ENCODE peak calls at places on chromosomes 13 and 19, in four cellular contexts. One of them, this sample, is unnamed.

GRCh38 chr19:2561895-2562294 is 86.0 kb downstream of the GADD45B start:
- DNase-seq in neural progenitor cell: no peak
- DNase-seq in substantia nigra: no peak
- DNase-seq in caudate nucleus: no peak
- DNase-seq in this sample: no peak

GRCh38 chr19:7989071-7989575 is 16.3 kb downstream of the ELAVL1 start:
- DNase-seq in substantia nigra: no peak
- DNase-seq in caudate nucleus: no peak
- DNase-seq in neural progenitor cell: no peak
- DNase-seq in this sample: no peak

GRCh38 chr13:28044608-28045007 is 55.8 kb downstream of the FLT3 start:
- DNase-seq in neural progenitor cell: no peak
- DNase-seq in substantia nigra: no peak
- DNase-seq in caudate nucleus: no peak
- DNase-seq in this sample: no peak

GRCh38 chr13:100266026-100266425 is 177.1 kb downstream of the PCCA start:
- DNase-seq in substantia nigra: no peak
- DNase-seq in caudate nucleus: no peak
- DNase-seq in neural progenitor cell: no peak
- DNase-seq in this sample: no peak

GRCh38 chr19:46787331-46788100 is 878 bp downstream of the SLC1A5 start:
- DNase-seq in substantia nigra: no peak
- DNase-seq in caudate nucleus: no peak
- DNase-seq in neural progenitor cell: peak
- DNase-seq in this sample: peak

GRCh38 chr19:33388817-33389573 is 15.5 kb downstream of the CEBPG start:
- DNase-seq in neural progenitor cell: no peak
- DNase-seq in caudate nucleus: no peak
- DNase-seq in substantia nigra: no peak
- DNase-seq in this sample: no peak

GRCh38 chr13:26386026-26386425 is 132.1 kb downstream of the CDK8 start:
- DNase-seq in caudate nucleus: no peak
- DNase-seq in neural progenitor cell: no peak
- DNase-seq in substantia nigra: no peak
- DNase-seq in this sample: no peak

GRCh38 chr13:102948006-102948405 is 102.2 kb downstream of the ERCC5 start:
- DNase-seq in neural progenitor cell: peak
- DNase-seq in substantia nigra: peak
- DNase-seq in caudate nucleus: peak
- DNase-seq in this sample: no peak

GRCh38 chr13:20550799-20551198 is 16.2 kb upstream of the IFT88 start:
- DNase-seq in neural progenitor cell: no peak
- DNase-seq in substantia nigra: no peak
- DNase-seq in caudate nucleus: no peak
- DNase-seq in this sample: no peak

GRCh38 chr19:16470911-16471811 is 609 bp downstream of the EPS15L1 start:
- DNase-seq in caudate nucleus: no peak
- DNase-seq in neural progenitor cell: peak
- DNase-seq in substantia nigra: no peak
- DNase-seq in this sample: no peak

GRCh38 chr19:47633516-47633915 is 24.6 kb downstream of the BICRA start:
- DNase-seq in substantia nigra: no peak
- DNase-seq in neural progenitor cell: no peak
- DNase-seq in caudate nucleus: no peak
- DNase-seq in this sample: no peak

GRCh38 chr19:38336638-38337359 is 1.2 kb downstream of the CATSPERG start:
- DNase-seq in substantia nigra: peak
- DNase-seq in caudate nucleus: peak
- DNase-seq in neural progenitor cell: peak
- DNase-seq in this sample: peak

GRCh38 chr13:113448885-113449692 is 4.2 kb downstream of the ADPRHL1 start:
- DNase-seq in caudate nucleus: no peak
- DNase-seq in neural progenitor cell: no peak
- DNase-seq in substantia nigra: no peak
- DNase-seq in this sample: no peak

GRCh38 chr13:50518791-50519201 is 324.7 kb downstream of the DLEU7 start:
- DNase-seq in neural progenitor cell: no peak
- DNase-seq in caudate nucleus: peak
- DNase-seq in substantia nigra: no peak
- DNase-seq in this sample: no peak

GRCh38 chr13:33519561-33520479 is 234.3 kb upstream of the STARD13 start:
- DNase-seq in neural progenitor cell: no peak
- DNase-seq in substantia nigra: no peak
- DNase-seq in caudate nucleus: no peak
- DNase-seq in this sample: no peak

GRCh38 chr13:101868585-101869469 is 416.4 kb downstream of the ITGBL1 start:
- DNase-seq in substantia nigra: no peak
- DNase-seq in caudate nucleus: no peak
- DNase-seq in neural progenitor cell: no peak
- DNase-seq in this sample: no peak

GRCh38 chr19:16496613-16496983 is 404 bp downstream of the C19orf44 start:
- DNase-seq in caudate nucleus: no peak
- DNase-seq in neural progenitor cell: no peak
- DNase-seq in substantia nigra: no peak
- DNase-seq in this sample: no peak

GRCh38 chr19:45814166-45814780 is 835 bp downstream of the RSPH6A start:
- DNase-seq in neural progenitor cell: no peak
- DNase-seq in caudate nucleus: no peak
- DNase-seq in substantia nigra: no peak
- DNase-seq in this sample: no peak

GRCh38 chr13:80276371-80277289 is 64.3 kb downstream of the SPRY2 start:
- DNase-seq in caudate nucleus: no peak
- DNase-seq in substantia nigra: peak
- DNase-seq in neural progenitor cell: peak
- DNase-seq in this sample: peak

GRCh38 chr13:50523307-50523706 is 320.2 kb downstream of the DLEU7 start:
- DNase-seq in neural progenitor cell: no peak
- DNase-seq in substantia nigra: no peak
- DNase-seq in caudate nucleus: no peak
- DNase-seq in this sample: no peak

GRCh38 chr13:19665427-19665859 is 32.0 kb downstream of the MPHOSPH8 start:
- DNase-seq in caudate nucleus: no peak
- DNase-seq in substantia nigra: no peak
- DNase-seq in neural progenitor cell: no peak
- DNase-seq in this sample: no peak

GRCh38 chr13:32142956-32143375 is 111.4 kb downstream of the FRY start:
- DNase-seq in substantia nigra: no peak
- DNase-seq in caudate nucleus: no peak
- DNase-seq in neural progenitor cell: peak
- DNase-seq in this sample: peak

GRCh38 chr13:63184693-63185092 is 1769.0 kb upstream of the PCDH20 start:
- DNase-seq in neural progenitor cell: peak
- DNase-seq in caudate nucleus: no peak
- DNase-seq in substantia nigra: no peak
- DNase-seq in this sample: peak

GRCh38 chr19:4966591-4966990 is 2.3 kb upstream of the KDM4B start:
- DNase-seq in substantia nigra: no peak
- DNase-seq in neural progenitor cell: no peak
- DNase-seq in caudate nucleus: no peak
- DNase-seq in this sample: no peak

GRCh38 chr19:30870861-30871260 is 478.4 kb downstream of the TSHZ3 start:
- DNase-seq in neural progenitor cell: no peak
- DNase-seq in substantia nigra: no peak
- DNase-seq in caudate nucleus: no peak
- DNase-seq in this sample: no peak

GRCh38 chr13:40780822-40781401 is 8.5 kb upstream of the SLC25A15 start:
- DNase-seq in substantia nigra: no peak
- DNase-seq in caudate nucleus: no peak
- DNase-seq in neural progenitor cell: no peak
- DNase-seq in this sample: no peak

GRCh38 chr13:30581582-30581981 is 36.1 kb upstream of the USPL1 start:
- DNase-seq in substantia nigra: no peak
- DNase-seq in caudate nucleus: no peak
- DNase-seq in neural progenitor cell: peak
- DNase-seq in this sample: no peak

GRCh38 chr13:44155422-44156293 is 218.0 kb upstream of the SERP2 start:
- DNase-seq in caudate nucleus: peak
- DNase-seq in substantia nigra: peak
- DNase-seq in neural progenitor cell: peak
- DNase-seq in this sample: peak

GRCh38 chr19:46926201-46927071 is 65.6 kb downstream of the ARHGAP35 start:
- DNase-seq in caudate nucleus: peak
- DNase-seq in substantia nigra: peak
- DNase-seq in neural progenitor cell: no peak
- DNase-seq in this sample: no peak

GRCh38 chr19:18523841-18524240 is 2.0 kb upstream of the ELL start:
- DNase-seq in neural progenitor cell: no peak
- DNase-seq in caudate nucleus: no peak
- DNase-seq in substantia nigra: no peak
- DNase-seq in this sample: peak

GRCh38 chr13:109368230-109368629 is 418.2 kb downstream of the IRS2 start:
- DNase-seq in caudate nucleus: no peak
- DNase-seq in substantia nigra: no peak
- DNase-seq in neural progenitor cell: no peak
- DNase-seq in this sample: no peak

GRCh38 chr13:20431080-20431479 is 94.6 kb downstream of the CRYL1 start:
- DNase-seq in caudate nucleus: no peak
- DNase-seq in substantia nigra: no peak
- DNase-seq in neural progenitor cell: no peak
- DNase-seq in this sample: no peak

GRCh38 chr19:55253264-55253663 is 5.6 kb downstream of the PPP6R1 start:
- DNase-seq in substantia nigra: no peak
- DNase-seq in caudate nucleus: no peak
- DNase-seq in neural progenitor cell: no peak
- DNase-seq in this sample: no peak

GRCh38 chr19:47445937-47446402 is 25.7 kb downstream of the SLC8A2 start:
- DNase-seq in neural progenitor cell: peak
- DNase-seq in caudate nucleus: peak
- DNase-seq in substantia nigra: no peak
- DNase-seq in this sample: peak

GRCh38 chr13:59865398-59865797 is 298.3 kb downstream of the DIAPH3 start:
- DNase-seq in caudate nucleus: no peak
- DNase-seq in neural progenitor cell: no peak
- DNase-seq in substantia nigra: no peak
- DNase-seq in this sample: no peak

GRCh38 chr19:33334271-33334670 is 31.9 kb upstream of the CEBPA start:
- DNase-seq in neural progenitor cell: no peak
- DNase-seq in caudate nucleus: no peak
- DNase-seq in substantia nigra: no peak
- DNase-seq in this sample: no peak

GRCh38 chr19:23787106-23787505 is 28.4 kb upstream of the ZNF681 start:
- DNase-seq in caudate nucleus: no peak
- DNase-seq in neural progenitor cell: no peak
- DNase-seq in substantia nigra: no peak
- DNase-seq in this sample: no peak

GRCh38 chr13:29125145-29125933 is 305.2 kb downstream of the MTUS2 start:
- DNase-seq in substantia nigra: no peak
- DNase-seq in caudate nucleus: no peak
- DNase-seq in neural progenitor cell: no peak
- DNase-seq in this sample: no peak

GRCh38 chr13:27406178-27406939 is 18.1 kb upstream of the GTF3A start:
- DNase-seq in neural progenitor cell: peak
- DNase-seq in substantia nigra: no peak
- DNase-seq in caudate nucleus: no peak
- DNase-seq in this sample: no peak